ENCODE peak calls at places on chromosomes 1 and 21, in six cellular contexts. R is SK-N-SH, W is K562, C is GM12878, G is HCT116, I is H1. Q is an unnamed sample.

GRCh38 chr1:212525479-212526110 is 83.0 kb upstream of the ATF3 start:
- DNase-seq in G (no peak), R (no peak), C (no peak), I (no peak), W (no peak), Q (no peak)

GRCh38 chr1:22808846-22809501 is 98.3 kb downstream of the EPHB2 start:
- DNase-seq in R (peak), W (no peak), G (no peak), C (no peak), I (no peak), Q (no peak)

GRCh38 chr21:40466893-40467483 is 380.0 kb downstream of the DSCAM start:
- DNase-seq in I (no peak), R (peak), G (no peak), W (no peak), C (no peak), Q (peak)

GRCh38 chr1:3530931-3531818 is 76.7 kb downstream of the ARHGEF16 start:
- DNase-seq in R (peak), W (peak), C (no peak), I (peak), G (peak), Q (peak)

GRCh38 chr1:169161512-169162194 is 55.2 kb downstream of the ATP1B1 start:
- DNase-seq in G (peak), R (no peak), I (no peak), C (peak), W (no peak), Q (no peak)

GRCh38 chr1:109266965-109267364 is 16.0 kb downstream of the PSRC1 start:
- DNase-seq in G (no peak), C (no peak), W (no peak), R (no peak), I (no peak), Q (no peak)

GRCh38 chr1:102102276-102102780 is 105.6 kb upstream of the OLFM3 start:
- DNase-seq in W (no peak), R (no peak), C (no peak), I (no peak), G (no peak), Q (no peak)

GRCh38 chr1:162228586-162228985 is 148.1 kb downstream of the SPATA46 start:
- DNase-seq in W (no peak), G (no peak), I (no peak), R (no peak), C (no peak), Q (no peak)

GRCh38 chr1:245401881-245402598 is 247.3 kb downstream of the KIF26B start:
- DNase-seq in C (no peak), I (no peak), W (no peak), G (no peak), R (no peak), Q (no peak)

GRCh38 chr1:54400321-54400720 is 5.9 kb downstream of the SSBP3 start:
- DNase-seq in C (no peak), W (no peak), G (no peak), R (no peak), I (no peak), Q (no peak)

GRCh38 chr1:184583837-184584236 is 170.8 kb downstream of the EDEM3 start:
- DNase-seq in W (no peak), I (no peak), G (no peak), R (no peak), C (no peak), Q (no peak)

GRCh38 chr1:98323396-98323795 is 338.1 kb upstream of the SNX7 start:
- DNase-seq in R (no peak), C (no peak), I (no peak), G (peak), W (no peak), Q (no peak)

GRCh38 chr1:43835141-43836021 is 98.2 kb upstream of the ARTN start:
- DNase-seq in G (peak), R (peak), W (peak), I (peak), C (no peak), Q (no peak)

GRCh38 chr1:87243573-87243972 is 85.1 kb upstream of the LMO4 start:
- DNase-seq in I (no peak), G (no peak), C (no peak), W (no peak), R (no peak), Q (no peak)

GRCh38 chr1:10188133-10188532 is 22.2 kb upstream of the KIF1B start:
- DNase-seq in W (no peak), R (no peak), C (no peak), I (no peak), G (no peak), Q (no peak)

GRCh38 chr1:58904299-58905125 is 120.7 kb upstream of the JUN start:
- DNase-seq in W (no peak), C (no peak), I (no peak), R (no peak), G (no peak), Q (no peak)

GRCh38 chr1:201761178-201761577 is 67.8 kb upstream of the IPO9 start:
- DNase-seq in G (no peak), R (no peak), I (no peak), W (no peak), C (no peak), Q (no peak)

GRCh38 chr1:84156210-84156621 is 12.1 kb downstream of the PRKACB start:
- DNase-seq in G (peak), R (no peak), I (no peak), W (no peak), C (no peak), Q (no peak)

GRCh38 chr1:162062542-162063015 is 6.9 kb upstream of the NOS1AP start:
- DNase-seq in I (no peak), G (no peak), R (peak), C (no peak), W (no peak), Q (no peak)

GRCh38 chr21:45994086-45994661 is 12.6 kb downstream of the COL6A1 start:
- DNase-seq in R (no peak), W (no peak), G (no peak), I (no peak), C (no peak), Q (no peak)

GRCh38 chr1:161133220-161133740 is 813 bp upstream of the DEDD start:
- DNase-seq in R (peak), W (peak), I (no peak), C (no peak), G (no peak), Q (peak)

GRCh38 chr1:25641931-25642611 is 25.5 kb downstream of the MAN1C1 start:
- DNase-seq in C (no peak), R (no peak), I (no peak), G (no peak), W (no peak), Q (no peak)

GRCh38 chr21:46067505-46068201 is 30.3 kb upstream of the COL6A2 start:
- DNase-seq in G (no peak), C (no peak), W (no peak), I (no peak), R (no peak), Q (no peak)

GRCh38 chr1:156896490-156897033 is 3.0 kb downstream of the PEAR1 start:
- DNase-seq in W (no peak), R (peak), G (peak), C (no peak), I (peak), Q (no peak)

GRCh38 chr1:19338323-19338762 is 26.2 kb downstream of the SLC66A1 start:
- DNase-seq in W (peak), R (peak), I (peak), C (no peak), G (no peak), Q (no peak)

GRCh38 chr21:23955130-23955873 is 1652.0 kb downstream of the MRPL39 start:
- DNase-seq in C (no peak), W (no peak), I (no peak), G (no peak), R (no peak), Q (no peak)

GRCh38 chr1:167871331-167871730 is 42.6 kb downstream of the ADCY10 start:
- DNase-seq in G (no peak), I (no peak), W (no peak), R (no peak), C (no peak), Q (no peak)

GRCh38 chr21:16533692-16534407 is 804.1 kb downstream of the USP25 start:
- DNase-seq in G (no peak), R (no peak), C (no peak), I (no peak), W (no peak), Q (peak)

GRCh38 chr1:28507646-28508434 is 2.0 kb downstream of the RCC1 start:
- DNase-seq in I (no peak), W (no peak), C (no peak), R (no peak), G (no peak), Q (no peak)

GRCh38 chr1:169604781-169605560 is 18.7 kb upstream of the F5 start:
- DNase-seq in C (peak), R (no peak), G (no peak), I (no peak), W (no peak), Q (no peak)

GRCh38 chr1:153790282-153790995 is 15.2 kb downstream of the SLC27A3 start:
- DNase-seq in C (no peak), W (no peak), G (no peak), I (no peak), R (no peak), Q (no peak)

GRCh38 chr1:233097546-233098254 is 147.3 kb downstream of the NTPCR start:
- DNase-seq in W (no peak), G (no peak), R (no peak), I (no peak), C (no peak), Q (no peak)

GRCh38 chr1:2969870-2970291 is 51.4 kb upstream of the ACTRT2 start:
- DNase-seq in C (no peak), I (no peak), G (no peak), W (no peak), R (no peak), Q (no peak)

GRCh38 chr1:50959303-50959912 is 659 bp downstream of the FAF1 start:
- DNase-seq in I (no peak), G (no peak), C (no peak), R (peak), W (peak), Q (no peak)

DNA sequence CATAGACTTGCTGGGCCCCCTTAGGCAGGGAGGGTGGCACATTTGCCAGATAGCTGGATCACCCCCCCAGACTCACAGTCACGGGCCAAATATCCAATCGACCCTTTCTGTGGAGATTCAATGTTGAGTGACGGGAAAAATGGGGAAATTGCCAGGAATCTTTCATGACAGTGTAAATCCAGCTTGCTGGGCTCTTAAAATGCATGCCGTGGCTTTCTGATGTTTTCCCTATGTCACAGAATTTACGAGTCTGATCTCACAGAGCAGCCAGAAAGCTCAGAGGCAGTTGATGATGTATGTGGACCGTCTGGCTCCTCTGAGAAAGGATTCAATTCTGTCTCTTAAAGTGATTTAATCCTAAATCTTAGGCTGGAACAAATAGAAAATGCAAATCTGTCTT is 150.1 kb upstream of the ZNF644 start:
- DNase-seq in I (no peak), R (no peak), G (no peak), W (no peak), C (no peak), Q (no peak)
- TF ChIP-seq JUND in I (no peak), R (no peak), G (no peak), W (no peak), C (no peak), Q (no peak)

GRCh38 chr1:111976332-111976731 is 13.1 kb downstream of the KCND3 start:
- DNase-seq in I (no peak), C (no peak), W (no peak), G (no peak), R (no peak), Q (no peak)
- TF ChIP-seq JUND in I (no peak), C (no peak), W (no peak), G (no peak), R (no peak), Q (no peak)

DNA sequence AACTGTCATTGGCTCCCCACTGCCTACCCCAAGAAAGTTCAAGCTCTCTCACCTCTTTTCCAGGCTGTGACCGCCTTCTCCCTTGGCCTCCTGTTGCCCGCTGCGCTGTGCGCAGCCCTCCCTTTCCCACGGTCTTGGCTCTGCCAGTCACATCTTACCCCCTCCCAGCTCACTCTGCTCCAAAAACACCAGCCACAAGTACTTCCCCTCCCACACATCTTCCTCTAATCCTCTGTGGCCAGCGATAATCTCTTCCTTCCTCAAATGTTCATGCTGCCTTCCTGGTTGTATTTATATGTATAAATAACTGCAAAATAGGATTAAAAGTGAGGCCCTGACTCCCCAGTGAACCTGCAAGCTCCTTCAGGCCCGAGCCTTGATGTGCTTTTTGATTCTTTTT is 81.8 kb downstream of the AJAP1 start:
- DNase-seq in G (no peak), R (no peak), I (no peak), C (no peak), W (no peak), Q (no peak)
- TF ChIP-seq JUND in G (no peak), R (no peak), I (no peak), C (no peak), W (no peak), Q (no peak)

DNA sequence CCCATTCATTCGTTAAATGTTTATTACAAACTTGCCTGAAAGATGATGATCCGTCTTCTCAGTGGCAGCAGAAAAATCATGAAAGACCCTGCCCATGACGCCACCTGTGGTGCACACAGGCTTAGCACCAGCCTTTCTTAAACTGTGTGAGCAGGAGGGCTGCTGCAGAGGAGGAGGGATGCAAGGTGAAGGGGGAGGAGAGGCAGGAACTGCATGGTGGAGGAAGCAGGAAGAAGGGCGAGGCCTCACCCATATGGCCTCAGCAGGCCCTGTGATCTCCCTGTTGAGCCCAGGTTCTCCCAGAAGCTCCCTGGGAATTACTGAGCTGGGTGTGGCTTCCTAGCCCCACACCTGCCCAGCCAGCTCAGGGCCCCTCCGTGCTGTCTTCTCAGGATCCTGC is 25.0 kb upstream of the RD3 start:
- DNase-seq in R (no peak), G (no peak), I (no peak), C (no peak), W (peak), Q (no peak)
- TF ChIP-seq JUND in R (no peak), G (no peak), I (no peak), C (no peak), W (no peak), Q (no peak)

DNA sequence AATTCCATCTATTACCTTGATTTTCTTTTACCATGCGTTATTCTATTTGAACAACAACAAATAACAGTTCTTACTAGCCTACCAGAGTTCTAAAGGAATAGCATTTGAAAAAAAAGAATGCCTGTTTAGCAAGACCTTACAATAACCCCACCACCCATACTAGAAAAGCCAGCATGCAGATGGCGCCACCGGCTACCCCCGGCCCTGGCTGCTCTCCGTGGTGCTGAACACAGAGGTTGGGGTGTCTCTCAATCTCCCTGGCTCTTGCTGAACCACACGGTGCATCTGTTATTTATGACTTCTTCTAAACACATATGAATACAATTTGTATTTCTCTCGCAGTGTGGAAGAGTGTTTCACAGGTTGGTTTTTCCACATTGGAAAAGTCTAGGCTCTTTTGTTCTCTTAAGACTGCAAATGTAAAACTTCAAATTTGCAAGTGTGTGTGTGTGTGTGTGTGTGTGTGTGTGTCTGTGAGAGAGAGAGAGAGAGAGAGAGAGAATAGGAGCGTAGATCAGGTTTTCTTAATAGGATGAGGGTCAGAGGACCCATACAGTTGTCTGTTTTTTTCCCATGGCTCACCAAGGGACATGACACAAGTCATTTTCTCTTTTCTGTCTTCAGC is 13.6 kb downstream of the GRIK3 start:
- DNase-seq in W (peak), C (no peak), I (no peak), R (no peak), G (no peak), Q (no peak)
- TF ChIP-seq JUND in W (no peak), C (no peak), I (no peak), R (no peak), G (no peak), Q (no peak)

DNA sequence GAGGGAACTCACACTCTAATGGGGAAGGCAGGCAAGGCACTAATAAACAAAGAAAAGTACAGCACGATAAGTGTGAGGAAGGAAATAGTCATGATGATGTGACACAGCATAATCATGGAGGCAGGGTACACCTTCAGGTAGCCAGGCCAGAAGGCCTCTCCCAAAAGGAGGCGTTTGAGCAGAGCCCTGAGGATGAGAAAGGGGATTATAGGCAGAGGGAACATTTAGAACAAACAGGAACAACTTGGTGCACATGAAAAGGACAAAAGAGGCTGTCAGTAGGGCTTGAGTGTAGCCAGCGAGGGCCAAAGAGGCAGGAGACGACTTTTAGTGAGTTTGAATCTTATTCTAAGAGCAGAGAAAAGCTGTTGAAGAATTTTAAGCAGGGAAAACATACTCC is 33.4 kb upstream of the CRNN start:
- DNase-seq in I (no peak), R (no peak), C (no peak), W (no peak), G (no peak), Q (no peak)
- TF ChIP-seq JUND in I (no peak), R (no peak), C (no peak), W (no peak), G (no peak), Q (no peak)

GRCh38 chr1:92482665-92483441 is 3.9 kb downstream of the GFI1 start:
- DNase-seq in W (no peak), C (no peak), G (no peak), R (peak), I (no peak), Q (no peak)
- TF ChIP-seq JUND in W (no peak), C (no peak), G (no peak), R (no peak), I (no peak), Q (no peak)